ENCODE peak calls at places on chromosomes 5 and 9, in ten cellular contexts. I, O, M, B, A, H, P, Z, D and K are unnamed samples.

GRCh38 chr9:111662851-111663823 is 1.7 kb downstream of the GNG10 start:
- DNase-seq in I (no peak), O (no peak), M (no peak), B (peak; percentile 37), A (no peak), H (peak; percentile 11), P (no peak), Z (no peak), D (no peak), K (no peak)

GRCh38 chr5:166014256-166014655 is 2277.2 kb upstream of the WWC1 start:
- DNase-seq in I (no peak), O (no peak), M (no peak), B (no peak), A (no peak), H (no peak), P (no peak), Z (no peak), D (no peak), K (no peak)

GRCh38 chr5:173452506-173452905 is 124.3 kb upstream of the STC2 start:
- DNase-seq in I (no peak), O (no peak), M (no peak), B (no peak), A (no peak), H (no peak), P (peak; percentile 23), Z (no peak), D (no peak), K (no peak)

GRCh38 chr5:95862636-95863382 is 40.3 kb upstream of the GLRX start:
- DNase-seq in I (no peak), O (no peak), M (no peak), B (no peak), A (peak; percentile 11), H (no peak), P (no peak), Z (no peak), D (no peak), K (no peak)

GRCh38 chr5:154478224-154478565 is at the start of gene HAND1:
- DNase-seq in I (peak; percentile 40), O (no peak), M (peak; percentile 31), B (peak; percentile 88), A (peak; percentile 76), H (peak; percentile 92), P (no peak), Z (no peak), D (no peak), K (no peak)

GRCh38 chr5:64929833-64930232 is 161.1 kb downstream of the CWC27 start:
- DNase-seq in I (no peak), O (no peak), M (no peak), B (no peak), A (no peak), H (no peak), P (no peak), Z (no peak), D (no peak), K (no peak)

GRCh38 chr5:103849934-103850333 is 287.3 kb upstream of the NUDT12 start:
- DNase-seq in I (no peak), O (no peak), M (no peak), B (no peak), A (no peak), H (no peak), P (peak; percentile 91), Z (peak; percentile 95), D (no peak), K (no peak)

GRCh38 chr5:168006473-168007130 is 284.8 kb upstream of the WWC1 start:
- DNase-seq in I (no peak), O (no peak), M (no peak), B (peak; percentile 23), A (no peak), H (no peak), P (peak; percentile 1), Z (no peak), D (no peak), K (no peak)

GRCh38 chr9:136110082-136111061 is 8.3 kb downstream of the TMEM250 start:
- DNase-seq in I (no peak), O (no peak), M (no peak), B (peak; percentile 54), A (no peak), H (peak; percentile 64), P (peak; percentile 15), Z (peak; percentile 21), D (no peak), K (peak; percentile 49)

GRCh38 chr5:2038337-2039179 is 155.8 kb upstream of the IRX4 start:
- DNase-seq in I (peak; percentile 63), O (no peak), M (peak; percentile 38), B (peak; percentile 81), A (peak; percentile 25), H (peak; percentile 97), P (peak; percentile 3), Z (peak; percentile 6), D (peak; percentile 92), K (peak; percentile 26)

DNA sequence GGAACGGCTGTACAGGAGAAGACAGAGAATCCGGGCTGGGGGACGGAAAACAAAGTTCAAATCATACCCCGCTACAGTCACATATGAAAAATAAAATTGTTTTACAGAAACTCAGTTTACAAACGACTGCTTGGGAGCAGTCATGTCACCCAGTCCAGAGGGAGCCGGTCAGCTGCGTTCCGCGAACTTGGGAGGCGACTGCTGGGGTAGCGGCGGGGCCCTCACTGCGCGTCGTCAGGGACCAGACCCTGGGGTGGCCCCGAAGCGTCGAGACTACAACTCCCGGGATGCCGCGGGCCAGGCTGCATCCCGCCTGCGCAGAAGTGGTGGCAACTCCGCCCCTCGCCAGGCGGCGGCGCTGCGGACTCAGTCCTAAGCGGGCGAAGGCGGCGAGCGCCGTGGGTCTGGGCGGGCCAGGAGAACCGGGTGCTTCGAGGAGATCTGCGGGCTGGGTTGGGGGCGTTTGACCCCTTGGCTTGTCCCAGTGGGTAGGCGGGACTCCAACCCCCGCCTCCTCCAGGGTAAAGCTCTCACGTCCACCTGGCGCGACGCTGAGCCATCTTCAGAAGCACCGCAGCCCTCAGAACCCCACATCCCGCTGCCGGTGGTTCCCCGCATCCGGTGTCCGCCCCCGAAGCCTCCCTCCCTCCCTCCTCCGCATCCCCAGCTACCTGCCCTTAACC is 4.0 kb downstream of the SIT1 start:
- DNase-seq in I (peak; percentile 96), O (peak; percentile 73), M (peak; percentile 93), B (peak; percentile 97), A (peak; percentile 94), H (peak; percentile 96), P (peak; percentile 82), Z (peak; percentile 80), D (peak; percentile 100), K (peak; percentile 90)
- H3K4me1 ChIP-seq in I (peaks cover 56% of the 10 kb centered on the region), O (peaks cover 58% of the 10 kb centered on the region), M (no peaks in the 10 kb centered on the region), B (peaks cover 14% of the 10 kb centered on the region), A (peaks cover 4% of the 10 kb centered on the region), H (peaks cover 17% of the 10 kb centered on the region), P (peaks cover 8% of the 10 kb centered on the region), Z (peaks cover 2% of the 10 kb centered on the region), D (peaks cover 66% of the 10 kb centered on the region), K (peaks cover 55% of the 10 kb centered on the region)

DNA sequence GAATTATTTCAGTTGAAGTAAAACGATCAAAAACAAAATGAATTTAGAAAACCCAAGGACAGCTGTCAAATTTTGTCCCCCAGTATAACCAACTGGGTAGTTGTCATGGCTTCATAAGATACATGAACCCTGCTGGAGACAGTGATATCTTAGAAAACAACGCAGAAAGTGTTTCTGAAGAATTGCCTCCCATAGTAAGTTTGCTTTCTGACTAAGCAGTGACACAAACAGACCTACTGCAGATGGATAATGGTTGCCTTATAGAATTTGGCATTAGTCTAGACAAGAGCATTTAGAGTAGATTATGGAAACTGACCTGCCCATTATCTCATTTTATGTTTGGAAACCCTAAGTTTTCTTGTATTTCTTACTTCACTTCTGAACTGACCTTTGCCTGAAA is 187.7 kb upstream of the KCNN2 start:
- DNase-seq in I (no peak), O (no peak), M (no peak), B (no peak), A (no peak), H (no peak), P (peak; percentile 33), Z (peak; percentile 11), D (no peak), K (no peak)
- H3K27ac ChIP-seq in I (no peak overlapping the region), O (no peak overlapping the region), M (no peak overlapping the region), B (no peak overlapping the region), A (no peak overlapping the region), H (no peak overlapping the region), P (no peak overlapping the region), Z (no peak overlapping the region), D (no peak overlapping the region), K (no peak overlapping the region)

GRCh38 chr9:71209890-71210289 is 88.5 kb upstream of the TRPM3 start:
- DNase-seq in I (no peak), O (no peak), M (no peak), B (no peak), A (no peak), H (no peak), P (no peak), Z (no peak), D (no peak), K (no peak)

GRCh38 chr9:71213633-71214032 is 92.2 kb upstream of the TRPM3 start:
- DNase-seq in I (no peak), O (no peak), M (no peak), B (no peak), A (no peak), H (no peak), P (no peak), Z (no peak), D (no peak), K (no peak)

DNA sequence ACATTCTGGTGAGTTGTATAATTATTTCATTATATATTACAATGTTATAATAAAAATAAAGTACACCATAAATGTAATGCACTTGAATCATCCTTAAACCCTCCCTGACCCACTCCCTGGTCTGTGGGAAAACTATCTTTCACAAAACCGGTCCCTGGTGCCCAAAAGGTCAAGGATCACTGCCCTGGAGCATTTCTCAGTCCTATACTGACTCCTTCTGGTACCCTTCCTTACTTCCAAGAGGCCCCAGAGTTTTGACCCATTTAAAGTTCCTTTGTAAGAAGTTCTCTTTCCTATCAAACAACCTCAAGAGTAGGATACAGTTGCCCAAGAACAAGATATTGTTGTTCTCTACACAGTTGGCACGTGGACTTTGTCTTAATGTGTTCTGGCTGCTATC is 88.9 kb upstream of the TRPM3 start:
- DNase-seq in I (no peak), O (no peak), M (no peak), B (no peak), A (no peak), H (peak; percentile 25), P (no peak), Z (no peak), D (no peak), K (no peak)
- TF ChIP-seq CTCF in I (no peak), O (no peak), M (no peak), B (no peak), A (no peak), H (peak; percentile 39), P (no peak), Z (no peak), D (no peak), K (no peak)

GRCh38 chr9:121809356-121810050 is 158.1 kb downstream of the DAB2IP start:
- DNase-seq in I (no peak), O (no peak), M (no peak), B (no peak), A (no peak), H (no peak), P (no peak), Z (no peak), D (no peak), K (no peak)
- H3K4me1 ChIP-seq in I (no peaks in the 10 kb centered on the region), O (no peaks in the 10 kb centered on the region), M (no peaks in the 10 kb centered on the region), B (no peaks in the 10 kb centered on the region), A (no peaks in the 10 kb centered on the region), H (peaks cover 18% of the 10 kb centered on the region), P (no peaks in the 10 kb centered on the region), Z (no peaks in the 10 kb centered on the region), D (no peaks in the 10 kb centered on the region), K (no peaks in the 10 kb centered on the region)